ENCODE peak calls at places on chromosomes 5 and 9, in five cellular contexts. M is activated CD4-positive, alpha-beta memory T cell treated with anti-CD3 and anti-CD28 coated beads for 36 hours; Y is HTR-8/SVneo; I is fibroblast of the aortic adventitia; F is midbrain. O is an unnamed sample.

GRCh38 chr5:115988002-115988401 is 25.7 kb downstream of the LVRN start:
- DNase-seq in F (no peak), I (no peak), M (no peak), Y (no peak), O (no peak)

GRCh38 chr5:75356719-75357118 is 19.7 kb downstream of the HMGCR start:
- DNase-seq in F (no peak), Y (no peak), I (no peak), M (no peak), O (no peak)

GRCh38 chr9:71725590-71726338 is 42.5 kb downstream of the CEMIP2 start:
- DNase-seq in Y (peak; percentile 79), I (peak; percentile 40), F (no peak), M (no peak), O (no peak)

GRCh38 chr9:72203205-72203803 is 54.1 kb downstream of the GDA start:
- DNase-seq in Y (peak; percentile 42), I (peak; percentile 23), M (no peak), F (peak; percentile 4), O (no peak)

GRCh38 chr9:110997847-110998246 is 40.4 kb downstream of the LPAR1 start:
- DNase-seq in Y (no peak), F (no peak), I (peak; percentile 68), M (no peak), O (no peak)

GRCh38 chr9:86166546-86166945 is 67.2 kb upstream of the GOLM1 start:
- DNase-seq in F (no peak), Y (no peak), I (no peak), M (no peak), O (no peak)

GRCh38 chr5:1106385-1107166 is 5.3 kb downstream of the SLC12A7 start:
- DNase-seq in M (no peak), Y (no peak), F (no peak), I (no peak), O (no peak)

GRCh38 chr9:110125207-110125751 is 82.7 kb downstream of the C9orf152 start:
- DNase-seq in F (peak; percentile 35), Y (no peak), I (peak; percentile 99), M (no peak), O (no peak)

GRCh38 chr9:121651295-121652036 is at the start of gene DAB2IP:
- DNase-seq in M (no peak), Y (peak; percentile 49), I (no peak), F (peak; percentile 84), O (peak; percentile 34)

GRCh38 chr5:36744041-36744677 is 132.4 kb upstream of the NIPBL start:
- DNase-seq in F (no peak), Y (no peak), M (no peak), I (no peak), O (no peak)

GRCh38 chr9:84322830-84323229 is 17.7 kb downstream of the SLC28A3 start:
- DNase-seq in Y (peak; percentile 55), F (no peak), I (peak; percentile 50), M (no peak), O (no peak)

GRCh38 chr5:181020716-181021115 is 19.4 kb upstream of the BTNL9 start:
- DNase-seq in F (no peak), I (no peak), M (no peak), Y (no peak), O (no peak)

GRCh38 chr9:105055922-105056321 is 128.0 kb upstream of the ABCA1 start:
- DNase-seq in Y (no peak), F (no peak), I (peak; percentile 74), M (no peak), O (no peak)

GRCh38 chr9:109780453-109781033 is 545 bp downstream of the PALM2AKAP2 start:
- DNase-seq in F (no peak), M (no peak), Y (peak; percentile 14), I (peak; percentile 37), O (no peak)

GRCh38 chr9:130117816-130118632 is 54.2 kb upstream of the NCS1 start:
- DNase-seq in Y (no peak), M (no peak), F (no peak), I (peak; percentile 66), O (no peak)

GRCh38 chr5:96687812-96688453 is 25.8 kb downstream of the CAST start:
- DNase-seq in M (no peak), Y (peak; percentile 63), I (peak; percentile 79), F (no peak), O (no peak)

GRCh38 chr9:105205787-105206511 is 38.5 kb upstream of the SLC44A1 start:
- DNase-seq in F (peak; percentile 27), I (peak; percentile 99), M (no peak), Y (no peak), O (no peak)

GRCh38 chr5:147532157-147532556 is 22.3 kb upstream of the DPYSL3 start:
- DNase-seq in I (peak; percentile 60), Y (no peak), M (no peak), F (no peak), O (no peak)

GRCh38 chr5:3715048-3715447 is 119.4 kb downstream of the IRX1 start:
- DNase-seq in M (no peak), I (no peak), F (no peak), Y (no peak), O (no peak)

GRCh38 chr9:121510766-121511555 is 11.3 kb upstream of the GGTA1 start:
- DNase-seq in I (no peak), M (no peak), Y (no peak), F (no peak), O (no peak)

GRCh38 chr9:100473271-100474081 is 527 bp downstream of the TMEFF1 start:
- DNase-seq in Y (peak; percentile 13), M (peak; percentile 43), F (peak; percentile 58), I (peak; percentile 16), O (no peak)

GRCh38 chr5:107982703-107983425 is 312.1 kb upstream of the EFNA5 start:
- DNase-seq in Y (no peak), I (no peak), F (no peak), M (no peak), O (no peak)

GRCh38 chr5:35124932-35125331 is 77.2 kb upstream of the AGXT2 start:
- DNase-seq in I (no peak), Y (no peak), M (no peak), F (no peak), O (no peak)

GRCh38 chr5:179211076-179211475 is 134.2 kb downstream of the ADAMTS2 start:
- DNase-seq in Y (no peak), F (no peak), I (no peak), M (no peak), O (no peak)

GRCh38 chr9:98791147-98792095 is 4.9 kb downstream of the ANKS6 start:
- DNase-seq in F (peak; percentile 79), Y (peak; percentile 86), M (peak; percentile 77), I (peak; percentile 98), O (peak; percentile 10)

GRCh38 chr5:6742081-6742758 is 29.0 kb downstream of the TENT4A start:
- DNase-seq in I (no peak), M (no peak), Y (no peak), F (no peak), O (no peak)

GRCh38 chr5:110339399-110339798 is 387.1 kb downstream of the TMEM232 start:
- DNase-seq in Y (no peak), I (no peak), F (no peak), M (no peak), O (no peak)

GRCh38 chr5:95835682-95836405 is 13.3 kb upstream of the GLRX start:
- DNase-seq in Y (no peak), M (no peak), I (no peak), F (no peak), O (peak; percentile 7)

O was measured in GDM1.